ENCODE peak calls at places on chromosomes 1 and 21, in five cellular contexts. One of them, this sample, is unnamed.

GRCh38 chr1:190474010-190474409 is 3.7 kb downstream of the BRINP3 start:
- DNase-seq in HCT116: no peak
- DNase-seq in fibroblast of pulmonary artery: no peak
- DNase-seq in cardiac fibroblast: no peak
- DNase-seq in psoas muscle: no peak
- DNase-seq in this sample: no peak

GRCh38 chr1:198794498-198794897 is 155.7 kb downstream of the PTPRC start:
- DNase-seq in HCT116: no peak
- DNase-seq in fibroblast of pulmonary artery: peak
- DNase-seq in cardiac fibroblast: peak
- DNase-seq in psoas muscle: no peak
- DNase-seq in this sample: no peak

GRCh38 chr1:171366099-171366498 is 52.1 kb downstream of the FMO4 start:
- DNase-seq in HCT116: no peak
- DNase-seq in fibroblast of pulmonary artery: peak
- DNase-seq in cardiac fibroblast: peak
- DNase-seq in psoas muscle: no peak
- DNase-seq in this sample: peak

GRCh38 chr1:204493882-204494280 is 724 bp downstream of the PIK3C2B start:
- DNase-seq in HCT116: no peak
- DNase-seq in fibroblast of pulmonary artery: no peak
- DNase-seq in cardiac fibroblast: peak
- DNase-seq in psoas muscle: peak
- DNase-seq in this sample: peak

GRCh38 chr21:45508607-45509565 is 33.4 kb downstream of the SLC19A1 start:
- DNase-seq in HCT116: no peak
- DNase-seq in fibroblast of pulmonary artery: no peak
- DNase-seq in cardiac fibroblast: no peak
- DNase-seq in psoas muscle: peak
- DNase-seq in this sample: no peak

GRCh38 chr21:40548134-40548533 is 298.8 kb downstream of the DSCAM start:
- DNase-seq in HCT116: no peak
- DNase-seq in fibroblast of pulmonary artery: no peak
- DNase-seq in cardiac fibroblast: no peak
- DNase-seq in psoas muscle: no peak
- DNase-seq in this sample: no peak

GRCh38 chr1:172277277-172277676 is 143.2 kb upstream of the C1orf105 start:
- DNase-seq in HCT116: no peak
- DNase-seq in fibroblast of pulmonary artery: peak
- DNase-seq in cardiac fibroblast: peak
- DNase-seq in psoas muscle: no peak
- DNase-seq in this sample: no peak

GRCh38 chr1:1359668-1360468 is 1.5 kb upstream of the MXRA8 start:
- DNase-seq in HCT116: no peak
- DNase-seq in fibroblast of pulmonary artery: no peak
- DNase-seq in cardiac fibroblast: peak
- DNase-seq in psoas muscle: peak
- DNase-seq in this sample: no peak

GRCh38 chr1:160161965-160162705 is 10.7 kb downstream of the ATP1A4 start:
- DNase-seq in HCT116: no peak
- DNase-seq in fibroblast of pulmonary artery: peak
- DNase-seq in cardiac fibroblast: peak
- DNase-seq in psoas muscle: no peak
- DNase-seq in this sample: no peak

GRCh38 chr1:99003911-99004269 is 771 bp downstream of the PLPPR5 start:
- DNase-seq in HCT116: no peak
- DNase-seq in fibroblast of pulmonary artery: no peak
- DNase-seq in cardiac fibroblast: no peak
- DNase-seq in psoas muscle: peak
- DNase-seq in this sample: no peak

GRCh38 chr1:32992489-32993214 is 28.0 kb upstream of the RNF19B start:
- DNase-seq in HCT116: peak
- DNase-seq in fibroblast of pulmonary artery: peak
- DNase-seq in cardiac fibroblast: peak
- DNase-seq in psoas muscle: peak
- DNase-seq in this sample: peak

GRCh38 chr1:69055223-69055622 is 512.5 kb upstream of the LRRC7 start:
- DNase-seq in HCT116: no peak
- DNase-seq in fibroblast of pulmonary artery: peak
- DNase-seq in cardiac fibroblast: peak
- DNase-seq in psoas muscle: no peak
- DNase-seq in this sample: peak

GRCh38 chr1:4120557-4121292 is 220.7 kb upstream of the C1orf174 start:
- DNase-seq in HCT116: no peak
- DNase-seq in fibroblast of pulmonary artery: no peak
- DNase-seq in cardiac fibroblast: no peak
- DNase-seq in psoas muscle: no peak
- DNase-seq in this sample: no peak

GRCh38 chr1:26218906-26219494 is 15.0 kb upstream of the CEP85 start:
- DNase-seq in HCT116: no peak
- DNase-seq in fibroblast of pulmonary artery: no peak
- DNase-seq in cardiac fibroblast: no peak
- DNase-seq in psoas muscle: no peak
- DNase-seq in this sample: no peak

GRCh38 chr1:202362212-202362611 is 13.7 kb downstream of the PPP1R12B start:
- DNase-seq in HCT116: no peak
- DNase-seq in fibroblast of pulmonary artery: no peak
- DNase-seq in cardiac fibroblast: no peak
- DNase-seq in psoas muscle: no peak
- DNase-seq in this sample: no peak

GRCh38 chr1:26134466-26134865 is 22.8 kb downstream of the PDIK1L start:
- DNase-seq in HCT116: no peak
- DNase-seq in fibroblast of pulmonary artery: no peak
- DNase-seq in cardiac fibroblast: no peak
- DNase-seq in psoas muscle: no peak
- DNase-seq in this sample: no peak

GRCh38 chr21:16509466-16509865 is 779.7 kb downstream of the USP25 start:
- DNase-seq in HCT116: no peak
- DNase-seq in fibroblast of pulmonary artery: no peak
- DNase-seq in cardiac fibroblast: no peak
- DNase-seq in psoas muscle: no peak
- DNase-seq in this sample: no peak

GRCh38 chr1:64873576-64873975 is 92.8 kb downstream of the JAK1 start:
- DNase-seq in HCT116: no peak
- DNase-seq in fibroblast of pulmonary artery: no peak
- DNase-seq in cardiac fibroblast: no peak
- DNase-seq in psoas muscle: no peak
- DNase-seq in this sample: no peak

GRCh38 chr1:28437924-28438699 is 67.7 kb upstream of the RCC1 start:
- DNase-seq in HCT116: peak
- DNase-seq in fibroblast of pulmonary artery: peak
- DNase-seq in cardiac fibroblast: peak
- DNase-seq in psoas muscle: peak
- DNase-seq in this sample: peak

GRCh38 chr1:211742272-211742671 is 66.9 kb upstream of the NEK2 start:
- DNase-seq in HCT116: no peak
- DNase-seq in fibroblast of pulmonary artery: no peak
- DNase-seq in cardiac fibroblast: no peak
- DNase-seq in psoas muscle: no peak
- DNase-seq in this sample: no peak

GRCh38 chr1:159008744-159009188 is 941 bp upstream of the IFI16 start:
- DNase-seq in HCT116: no peak
- DNase-seq in fibroblast of pulmonary artery: no peak
- DNase-seq in cardiac fibroblast: peak
- DNase-seq in psoas muscle: no peak
- DNase-seq in this sample: no peak

GRCh38 chr1:227945891-227946623 is 1.7 kb downstream of the WNT9A start:
- DNase-seq in HCT116: peak
- DNase-seq in fibroblast of pulmonary artery: peak
- DNase-seq in cardiac fibroblast: peak
- DNase-seq in psoas muscle: peak
- DNase-seq in this sample: peak

GRCh38 chr1:91730781-91731732 is 154.9 kb downstream of the TGFBR3 start:
- DNase-seq in HCT116: no peak
- DNase-seq in fibroblast of pulmonary artery: peak
- DNase-seq in cardiac fibroblast: peak
- DNase-seq in psoas muscle: peak
- DNase-seq in this sample: no peak

GRCh38 chr1:29695809-29696208 is 459.5 kb downstream of the PTPRU start:
- DNase-seq in HCT116: no peak
- DNase-seq in fibroblast of pulmonary artery: no peak
- DNase-seq in cardiac fibroblast: no peak
- DNase-seq in psoas muscle: no peak
- DNase-seq in this sample: no peak

GRCh38 chr1:63004868-63005267 is 220.9 kb downstream of the ATG4C start:
- DNase-seq in HCT116: peak
- DNase-seq in fibroblast of pulmonary artery: peak
- DNase-seq in cardiac fibroblast: peak
- DNase-seq in psoas muscle: no peak
- DNase-seq in this sample: no peak

GRCh38 chr1:65467536-65467935 is 47.1 kb downstream of the LEPR start:
- DNase-seq in HCT116: no peak
- DNase-seq in fibroblast of pulmonary artery: no peak
- DNase-seq in cardiac fibroblast: peak
- DNase-seq in psoas muscle: no peak
- DNase-seq in this sample: peak

GRCh38 chr1:206951318-206952105 is 5.2 kb upstream of the PIGR start:
- DNase-seq in HCT116: no peak
- DNase-seq in fibroblast of pulmonary artery: no peak
- DNase-seq in cardiac fibroblast: no peak
- DNase-seq in psoas muscle: no peak
- DNase-seq in this sample: peak